ENCODE peak calls at places on chromosomes 2 and 18, in ten cellular contexts. Q is SK-MEL-5, Z is KBM-7, B is NCI-H1694 treated with DMSO at 0.1 percent for 48 hours, T is A549, K is NCI-H460, N is fibroblast of pulmonary artery, L is pons, A is NCI-H1105 treated with DMSO at 0.1 percent for 48 hours, E is T-helper 17 cell. H is an unnamed sample.

GRCh38 chr2:74242354-74243071 is 44.1 kb downstream of the MTHFD2 start:
- DNase-seq in A (no peak), B (no peak), T (no peak), Q (no peak), Z (no peak), N (no peak), K (no peak), E (no peak), L (no peak), H (no peak)

GRCh38 chr2:195532255-195532627 is 124.8 kb upstream of the SLC39A10 start:
- DNase-seq in T (no peak), K (no peak), A (no peak), E (no peak), Z (peak), B (no peak), L (no peak), Q (no peak), N (peak), H (no peak)

GRCh38 chr2:230778350-230779140 is 65.9 kb downstream of the CAB39 start:
- DNase-seq in E (no peak), A (no peak), L (no peak), Z (no peak), K (no peak), Q (no peak), B (no peak), T (no peak), N (peak), H (no peak)

GRCh38 chr2:24418166-24418843 is 58.0 kb upstream of the ITSN2 start:
- DNase-seq in Z (peak), B (no peak), E (no peak), T (no peak), Q (no peak), N (no peak), L (no peak), K (no peak), A (no peak), H (no peak)

GRCh38 chr18:32242395-32242794 is 52.6 kb downstream of the MEP1B start:
- DNase-seq in Q (no peak), N (no peak), L (no peak), A (no peak), B (no peak), E (no peak), K (no peak), Z (no peak), T (no peak), H (no peak)

GRCh38 chr2:147844691-147845607 is at the start of gene ACVR2A:
- DNase-seq in N (peak), Q (peak), E (peak), T (peak), Z (peak), L (peak), A (peak), B (peak), K (peak), H (peak)

GRCh38 chr2:133841905-133842304 is 273.6 kb upstream of the NCKAP5 start:
- DNase-seq in K (peak), E (no peak), B (no peak), Z (no peak), A (no peak), T (no peak), N (peak), Q (no peak), L (no peak), H (no peak)

GRCh38 chr2:86770816-86771215 is 19.9 kb downstream of the CD8A start:
- DNase-seq in K (no peak), T (no peak), N (no peak), A (no peak), E (no peak), Z (no peak), B (no peak), Q (no peak), L (no peak), H (no peak)

GRCh38 chr2:55153564-55154315 is 78.4 kb downstream of the CLHC1 start:
- DNase-seq in A (no peak), L (no peak), Q (no peak), K (no peak), T (no peak), N (no peak), E (no peak), Z (no peak), B (peak), H (no peak)